ENCODE peak calls at places on chromosomes 3 and 15, in four cellular contexts. P is HepG2, S is H1, Z is SK-N-SH. M is an unnamed sample.

GRCh38 chr3:123587399-123587798 is 2.5 kb upstream of the HACD2 start:
- DNase-seq in P (no peak), S (no peak), Z (no peak), M (no peak)

GRCh38 chr15:73325191-73325980 is 43.4 kb downstream of the HCN4 start:
- DNase-seq in P (no peak), S (no peak), Z (no peak), M (no peak)

GRCh38 chr3:13420817-13421755 is 964 bp upstream of the NUP210 start:
- DNase-seq in P (no peak), S (no peak), Z (no peak), M (peak)

GRCh38 chr15:71051539-71051938 is 63.7 kb upstream of the THSD4 start:
- DNase-seq in P (no peak), S (no peak), Z (no peak), M (no peak)

GRCh38 chr15:22980189-22981136 is at the start of gene CYFIP1:
- DNase-seq in P (peak), S (peak), Z (peak), M (no peak)

GRCh38 chr3:16485024-16485992 is 28.2 kb downstream of the RFTN1 start:
- DNase-seq in P (no peak), S (no peak), Z (no peak), M (no peak)

GRCh38 chr3:152270145-152270870 is 1.6 kb downstream of the MBNL1 start:
- DNase-seq in P (peak), S (no peak), Z (peak), M (no peak)

GRCh38 chr3:120145498-120146285 is 51.4 kb upstream of the GSK3B start:
- DNase-seq in P (no peak), S (no peak), Z (no peak), M (no peak)

GRCh38 chr15:39530446-39531342 is 50.2 kb upstream of the THBS1 start:
- DNase-seq in P (no peak), S (peak), Z (peak), M (no peak)

GRCh38 chr3:56862352-56863062 is 60.8 kb upstream of the ARHGEF3 start:
- DNase-seq in P (peak), S (no peak), Z (no peak), M (no peak)

GRCh38 chr3:9673082-9673481 is 23.8 kb downstream of the MTMR14 start:
- DNase-seq in P (no peak), S (no peak), Z (no peak), M (no peak)

GRCh38 chr3:50661321-50661837 is 13.3 kb upstream of the DOCK3 start:
- DNase-seq in P (no peak), S (no peak), Z (no peak), M (no peak)

GRCh38 chr15:52518972-52519371 is 9.7 kb downstream of the MYO5A start:
- DNase-seq in P (no peak), S (no peak), Z (no peak), M (no peak)

GRCh38 chr15:85545185-85545584 is 164.8 kb downstream of the AKAP13 start:
- DNase-seq in P (no peak), S (no peak), Z (no peak), M (no peak)

GRCh38 chr15:91689377-91689776 is 164.1 kb upstream of the SLCO3A1 start:
- DNase-seq in P (no peak), S (no peak), Z (no peak), M (no peak)

GRCh38 chr3:80696280-80696679 is 928.5 kb upstream of the ROBO1 start:
- DNase-seq in P (peak), S (no peak), Z (no peak), M (no peak)

GRCh38 chr3:72738752-72739520 is 109.3 kb downstream of the SHQ1 start:
- DNase-seq in P (no peak), S (no peak), Z (peak), M (no peak)

GRCh38 chr3:76352848-76353130 is 567.4 kb upstream of the ZNF717 start:
- DNase-seq in P (no peak), S (no peak), Z (no peak), M (no peak)

GRCh38 chr15:75731248-75732100 is 18.8 kb upstream of the CSPG4 start:
- DNase-seq in P (no peak), S (no peak), Z (peak), M (no peak)

GRCh38 chr3:10558726-10559125 is 53.3 kb upstream of the ATP2B2 start:
- DNase-seq in P (no peak), S (no peak), Z (no peak), M (no peak)

GRCh38 chr3:129569856-129570255 is 26.9 kb downstream of the H1-8 start:
- DNase-seq in P (no peak), S (no peak), Z (no peak), M (no peak)

GRCh38 chr15:91664224-91664836 is 189.2 kb upstream of the SLCO3A1 start:
- DNase-seq in P (no peak), S (no peak), Z (no peak), M (no peak)

GRCh38 chr3:148727242-148727641 is 29.5 kb downstream of the AGTR1 start:
- DNase-seq in P (peak), S (no peak), Z (peak), M (no peak)

GRCh38 chr3:195012100-195012499 is 258.9 kb downstream of the XXYLT1 start:
- DNase-seq in P (no peak), S (no peak), Z (no peak), M (no peak)

GRCh38 chr3:120350431-120350941 is 1.3 kb upstream of the LRRC58 start:
- DNase-seq in P (peak), S (no peak), Z (no peak), M (no peak)

GRCh38 chr3:50502584-50503423 is 630 bp downstream of the CACNA2D2 start:
- DNase-seq in P (no peak), S (no peak), Z (peak), M (no peak)

GRCh38 chr15:96418146-96418545 is 87.6 kb downstream of the NR2F2 start:
- DNase-seq in P (no peak), S (no peak), Z (no peak), M (no peak)

GRCh38 chr3:29171583-29171990 is 109.3 kb upstream of the RBMS3 start:
- DNase-seq in P (no peak), S (no peak), Z (no peak), M (no peak)

GRCh38 chr3:127535901-127536817 is 54.4 kb downstream of the TPRA1 start:
- DNase-seq in P (no peak), S (no peak), Z (no peak), M (no peak)
- TF ChIP-seq TCF12 in P (no peak), S (no peak), Z (no peak), M (no peak)

GRCh38 chr3:52323526-52324295 is 7.6 kb downstream of the DNAH1 start:
- DNase-seq in P (peak), S (no peak), Z (no peak), M (no peak)
- H3K4me3 ChIP-seq in P (no peak), S (no peak), Z (no peak), M (no peak)

GRCh38 chr3:113441051-113441770 is at the start of gene CFAP44:
- DNase-seq in P (peak), S (peak), Z (no peak), M (no peak)
- TF ChIP-seq TCF12 in P (no peak), S (no peak), Z (no peak), M (no peak)

GRCh38 chr15:51074926-51075325 is 19.8 kb downstream of the TNFAIP8L3 start:
- DNase-seq in P (no peak), S (no peak), Z (no peak), M (no peak)

GRCh38 chr15:51076142-51076897 is 18.4 kb downstream of the TNFAIP8L3 start:
- DNase-seq in P (no peak), S (no peak), Z (no peak), M (no peak)

GRCh38 chr15:51075364-51075763 is 19.3 kb downstream of the TNFAIP8L3 start:
- DNase-seq in P (no peak), S (no peak), Z (no peak), M (no peak)

GRCh38 chr15:51077565-51078153 is 17.0 kb downstream of the TNFAIP8L3 start:
- DNase-seq in P (no peak), S (peak), Z (no peak), M (peak)

GRCh38 chr15:51076898-51077564 is 17.7 kb downstream of the TNFAIP8L3 start:
- DNase-seq in P (no peak), S (no peak), Z (no peak), M (peak)
- H3K4me3 ChIP-seq in P (no peak), S (peak), Z (no peak), M (peak)

DNA sequence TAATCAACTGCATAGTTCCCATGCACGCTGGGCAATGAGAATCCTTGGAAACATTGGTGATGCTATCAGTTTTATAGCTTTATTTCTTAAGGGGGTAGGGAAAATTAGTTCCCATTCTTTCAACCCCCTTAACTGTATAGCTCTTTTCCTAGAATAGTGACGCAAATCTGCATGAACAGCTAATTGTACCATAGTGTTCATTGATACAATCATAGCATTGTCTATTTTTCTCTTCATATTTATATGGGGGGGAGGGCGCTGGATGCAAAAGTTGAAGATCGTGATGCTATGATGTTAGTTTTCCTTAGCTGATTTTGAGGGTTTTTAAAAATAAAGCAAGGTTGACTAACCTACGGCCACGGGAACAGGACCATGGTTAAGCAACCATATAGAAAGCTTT is 32.4 kb upstream of the SAMMSON start:
- DNase-seq in P (no peak), S (no peak), Z (no peak), M (no peak)
- TF ChIP-seq TCF12 in P (no peak), S (no peak), Z (no peak), M (no peak)

DNA sequence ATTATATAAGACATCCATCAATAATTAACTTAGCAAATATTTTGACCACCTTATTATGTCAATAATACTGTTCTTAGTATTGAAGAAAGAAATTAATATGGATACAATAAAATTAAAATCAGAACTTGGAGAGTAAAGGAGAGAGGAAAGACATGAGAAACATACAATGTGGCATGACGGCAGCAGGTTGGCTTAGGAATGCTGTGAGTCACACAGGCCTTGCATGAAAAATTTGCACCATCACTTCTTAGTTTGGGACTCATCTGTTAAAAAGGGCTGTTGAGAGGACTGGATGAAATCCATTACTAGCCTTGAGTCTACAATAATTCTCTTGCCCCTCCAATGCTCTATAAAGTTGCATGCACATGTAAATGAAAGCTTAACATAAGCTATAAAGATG is 880.8 kb downstream of the ROBO1 start:
- DNase-seq in P (no peak), S (no peak), Z (no peak), M (no peak)
- H3K4me3 ChIP-seq in P (no peak), S (no peak), Z (no peak), M (no peak)

GRCh38 chr3:188434594-188434993 is 280.6 kb downstream of the LPP start:
- DNase-seq in P (no peak), S (no peak), Z (no peak), M (no peak)
- TF ChIP-seq TCF12 in P (no peak), S (no peak), Z (peak), M (no peak)

GRCh38 chr3:87793322-87793877 is 265.4 kb downstream of the CGGBP1 start:
- DNase-seq in P (no peak), S (no peak), Z (no peak), M (no peak)

GRCh38 chr3:87791248-87792027 is 267.4 kb downstream of the CGGBP1 start:
- DNase-seq in P (no peak), S (no peak), Z (no peak), M (no peak)

GRCh38 chr3:87792532-87793321 is 266.1 kb downstream of the CGGBP1 start:
- DNase-seq in P (no peak), S (no peak), Z (peak), M (no peak)

GRCh38 chr3:87788516-87788915 is 270.3 kb downstream of the CGGBP1 start:
- DNase-seq in P (no peak), S (no peak), Z (no peak), M (no peak)

GRCh38 chr3:87792193-87792531 is 266.6 kb downstream of the CGGBP1 start:
- DNase-seq in P (no peak), S (no peak), Z (no peak), M (no peak)
- H3K4me3 ChIP-seq in P (peak), S (peak), Z (no peak), M (no peak)

M was measured in GM12878.